ENCODE peak calls at places on chromosomes 5 and 9, in five cellular contexts. One of them, this sample, is unnamed.
A peak's percentile ranks its signal among the peaks of the same experiment; 100 is the strongest.

GRCh38 chr5:64298586-64298985 is 132.9 kb downstream of the RNF180 start:
- DNase-seq in CD4-positive, alpha-beta memory T cell: no peak
- DNase-seq in coronary artery: no peak
- DNase-seq in mesendoderm: no peak
- DNase-seq in CD8-positive, alpha-beta T cell: no peak
- DNase-seq in this sample: no peak

GRCh38 chr5:14671414-14671813 is 6.9 kb downstream of the OTULIN start:
- DNase-seq in CD4-positive, alpha-beta memory T cell: peak; percentile 23
- DNase-seq in coronary artery: no peak
- DNase-seq in mesendoderm: no peak
- DNase-seq in CD8-positive, alpha-beta T cell: no peak
- DNase-seq in this sample: no peak

GRCh38 chr5:73654171-73654811 is 28.3 kb downstream of the ARHGEF28 start:
- DNase-seq in CD4-positive, alpha-beta memory T cell: no peak
- DNase-seq in coronary artery: no peak
- DNase-seq in mesendoderm: no peak
- DNase-seq in CD8-positive, alpha-beta T cell: no peak
- DNase-seq in this sample: no peak

GRCh38 chr5:147658293-147658932 is 124.1 kb downstream of the JAKMIP2 start:
- DNase-seq in CD4-positive, alpha-beta memory T cell: no peak
- DNase-seq in coronary artery: no peak
- DNase-seq in mesendoderm: peak; percentile 73
- DNase-seq in CD8-positive, alpha-beta T cell: no peak
- DNase-seq in this sample: no peak

GRCh38 chr5:93611900-93612898 is 29.2 kb downstream of the NR2F1 start:
- DNase-seq in CD4-positive, alpha-beta memory T cell: no peak
- DNase-seq in coronary artery: no peak
- DNase-seq in mesendoderm: peak; percentile 72
- DNase-seq in CD8-positive, alpha-beta T cell: no peak
- DNase-seq in this sample: no peak

GRCh38 chr9:136693490-136694162 is 6.4 kb upstream of the AGPAT2 start:
- DNase-seq in CD4-positive, alpha-beta memory T cell: no peak
- DNase-seq in coronary artery: no peak
- DNase-seq in mesendoderm: peak; percentile 51
- DNase-seq in CD8-positive, alpha-beta T cell: no peak
- DNase-seq in this sample: no peak

GRCh38 chr5:179269781-179270543 is 75.3 kb downstream of the ADAMTS2 start:
- DNase-seq in CD4-positive, alpha-beta memory T cell: no peak
- DNase-seq in coronary artery: peak; percentile 60
- DNase-seq in mesendoderm: no peak
- DNase-seq in CD8-positive, alpha-beta T cell: no peak
- DNase-seq in this sample: no peak

GRCh38 chr5:96133337-96134094 is 171.9 kb upstream of the ELL2 start:
- DNase-seq in CD4-positive, alpha-beta memory T cell: no peak
- DNase-seq in coronary artery: no peak
- DNase-seq in mesendoderm: no peak
- DNase-seq in CD8-positive, alpha-beta T cell: no peak
- DNase-seq in this sample: no peak

GRCh38 chr9:112556497-112557085 is 70.0 kb downstream of the KIAA1958 start:
- DNase-seq in CD4-positive, alpha-beta memory T cell: no peak
- DNase-seq in coronary artery: no peak
- DNase-seq in mesendoderm: no peak
- DNase-seq in CD8-positive, alpha-beta T cell: no peak
- DNase-seq in this sample: no peak

DNA sequence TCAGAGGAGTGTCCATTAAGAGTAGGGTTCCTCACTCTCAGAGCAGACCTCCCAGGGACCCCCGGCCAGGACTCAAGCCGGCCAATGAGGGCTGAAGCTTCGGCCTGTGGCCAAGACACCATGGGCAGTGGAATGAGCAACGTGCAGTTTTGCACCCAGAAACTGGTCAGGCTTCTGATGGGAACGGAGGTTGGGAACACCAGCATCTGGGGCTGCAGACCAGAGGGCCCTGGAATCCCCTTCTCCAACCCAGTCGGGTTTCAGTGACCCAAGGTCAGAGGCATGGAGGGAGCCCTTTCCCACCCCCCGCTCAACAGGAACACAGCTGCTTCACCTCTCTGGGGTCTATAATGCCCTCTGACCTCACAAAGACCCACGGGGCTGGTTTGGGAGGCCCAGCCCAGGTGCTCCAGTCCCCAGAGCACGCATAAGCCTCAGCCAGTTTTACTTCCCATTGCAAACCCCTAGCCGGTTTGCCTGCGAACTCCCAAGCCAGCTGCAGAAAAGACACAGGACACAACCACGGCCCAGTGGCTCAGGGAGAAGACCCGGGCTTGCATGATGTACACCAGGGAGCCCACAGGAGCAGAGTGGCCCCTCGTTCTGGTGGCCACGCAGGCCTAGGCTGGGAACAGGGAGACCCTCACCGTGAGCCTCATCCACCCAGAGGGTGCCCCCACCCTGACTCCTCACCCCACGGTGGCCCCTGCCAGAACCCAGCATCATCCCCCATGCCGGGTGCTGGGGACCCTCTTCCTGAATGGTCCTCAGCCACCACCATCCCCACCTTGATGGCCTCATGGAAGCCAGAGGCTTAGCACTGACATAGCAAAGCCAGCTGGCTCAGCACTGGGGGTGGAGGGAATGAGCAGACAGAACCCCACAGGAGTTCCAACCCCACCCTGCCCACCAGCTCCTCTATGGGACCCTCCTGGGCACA is 30.6 kb downstream of the VAV2 start:
- DNase-seq in CD4-positive, alpha-beta memory T cell: no peak
- DNase-seq in coronary artery: no peak
- DNase-seq in mesendoderm: no peak
- DNase-seq in CD8-positive, alpha-beta T cell: no peak
- DNase-seq in this sample: no peak
- H3K27ac ChIP-seq in CD4-positive, alpha-beta memory T cell: no peak overlapping the region
- H3K27ac ChIP-seq in coronary artery: no peak overlapping the region
- H3K27ac ChIP-seq in mesendoderm: no peak overlapping the region
- H3K27ac ChIP-seq in CD8-positive, alpha-beta T cell: no peak overlapping the region
- H3K27ac ChIP-seq in this sample: no peak overlapping the region

DNA sequence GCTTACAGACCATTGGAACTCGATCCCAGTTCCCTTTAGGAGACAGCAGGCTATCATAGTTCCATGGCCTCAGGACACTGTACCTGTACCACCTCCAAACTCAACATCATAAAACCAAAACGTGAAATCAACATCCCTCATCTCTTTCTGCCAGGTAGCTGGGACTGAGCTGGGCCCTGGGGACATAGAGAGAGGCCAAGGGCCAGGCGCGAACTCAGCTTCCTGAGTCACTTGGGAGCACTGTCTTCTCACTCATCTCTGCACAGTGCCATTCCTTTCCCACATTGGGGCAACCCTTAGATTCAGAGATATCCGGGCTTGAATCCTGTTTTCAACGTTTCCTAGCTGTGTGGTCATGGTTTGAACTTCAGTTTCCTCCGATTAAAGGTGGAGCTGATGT is 12.2 kb downstream of the DAB2IP start:
- DNase-seq in CD4-positive, alpha-beta memory T cell: no peak
- DNase-seq in coronary artery: no peak
- DNase-seq in mesendoderm: no peak
- DNase-seq in CD8-positive, alpha-beta T cell: no peak
- DNase-seq in this sample: no peak
- H3K27ac ChIP-seq in CD4-positive, alpha-beta memory T cell: no peak overlapping the region
- H3K27ac ChIP-seq in coronary artery: no peak overlapping the region
- H3K27ac ChIP-seq in mesendoderm: no peak overlapping the region
- H3K27ac ChIP-seq in CD8-positive, alpha-beta T cell: no peak overlapping the region
- H3K27ac ChIP-seq in this sample: no peak overlapping the region

GRCh38 chr5:17276445-17276844 is 59.0 kb downstream of the BASP1 start:
- DNase-seq in CD4-positive, alpha-beta memory T cell: no peak
- DNase-seq in coronary artery: no peak
- DNase-seq in mesendoderm: no peak
- DNase-seq in CD8-positive, alpha-beta T cell: no peak
- DNase-seq in this sample: no peak
- H3K27ac ChIP-seq in CD4-positive, alpha-beta memory T cell: no peak overlapping the region
- H3K27ac ChIP-seq in coronary artery: no peak overlapping the region
- H3K27ac ChIP-seq in mesendoderm: no peak overlapping the region
- H3K27ac ChIP-seq in CD8-positive, alpha-beta T cell: no peak overlapping the region
- H3K27ac ChIP-seq in this sample: no peak overlapping the region

DNA sequence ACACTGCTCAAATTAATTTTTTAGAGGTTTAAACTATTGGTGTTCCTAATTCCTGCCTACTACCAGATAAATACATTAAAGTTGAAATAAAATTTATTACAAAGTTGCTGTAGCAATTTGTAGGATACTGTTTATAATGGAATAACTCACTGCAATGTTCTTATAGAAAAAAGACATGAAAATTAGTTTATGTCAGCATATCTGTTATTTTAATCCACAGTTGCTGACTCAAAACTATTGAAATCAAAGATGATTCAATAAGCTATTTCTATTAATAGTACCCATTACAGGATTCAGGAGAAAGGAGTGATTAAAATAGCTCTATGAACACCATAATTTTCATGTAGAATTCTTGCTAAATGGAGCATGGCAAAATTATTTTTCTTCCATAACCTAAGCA is 764.4 kb upstream of the NUDT12 start:
- DNase-seq in CD4-positive, alpha-beta memory T cell: no peak
- DNase-seq in coronary artery: no peak
- DNase-seq in mesendoderm: no peak
- DNase-seq in CD8-positive, alpha-beta T cell: no peak
- DNase-seq in this sample: no peak
- H3K27ac ChIP-seq in CD4-positive, alpha-beta memory T cell: no peak overlapping the region
- H3K27ac ChIP-seq in coronary artery: no peak overlapping the region
- H3K27ac ChIP-seq in mesendoderm: no peak overlapping the region
- H3K27ac ChIP-seq in CD8-positive, alpha-beta T cell: no peak overlapping the region
- H3K27ac ChIP-seq in this sample: no peak overlapping the region

GRCh38 chr5:125409496-125410351 is 663.3 kb upstream of the ZNF608 start:
- DNase-seq in CD4-positive, alpha-beta memory T cell: no peak
- DNase-seq in coronary artery: no peak
- DNase-seq in mesendoderm: peak; percentile 10
- DNase-seq in CD8-positive, alpha-beta T cell: no peak
- DNase-seq in this sample: no peak

GRCh38 chr5:125412051-125412560 is 665.7 kb upstream of the ZNF608 start:
- DNase-seq in CD4-positive, alpha-beta memory T cell: no peak
- DNase-seq in coronary artery: no peak
- DNase-seq in mesendoderm: peak; percentile 81
- DNase-seq in CD8-positive, alpha-beta T cell: no peak
- DNase-seq in this sample: peak; percentile 15

GRCh38 chr5:125412561-125413535 is 666.4 kb upstream of the ZNF608 start:
- DNase-seq in CD4-positive, alpha-beta memory T cell: no peak
- DNase-seq in coronary artery: no peak
- DNase-seq in mesendoderm: peak; percentile 96
- DNase-seq in CD8-positive, alpha-beta T cell: no peak
- DNase-seq in this sample: peak; percentile 78

GRCh38 chr5:125410501-125411162 is 664.2 kb upstream of the ZNF608 start:
- DNase-seq in CD4-positive, alpha-beta memory T cell: no peak
- DNase-seq in coronary artery: no peak
- DNase-seq in mesendoderm: no peak
- DNase-seq in CD8-positive, alpha-beta T cell: no peak
- DNase-seq in this sample: no peak

DNA sequence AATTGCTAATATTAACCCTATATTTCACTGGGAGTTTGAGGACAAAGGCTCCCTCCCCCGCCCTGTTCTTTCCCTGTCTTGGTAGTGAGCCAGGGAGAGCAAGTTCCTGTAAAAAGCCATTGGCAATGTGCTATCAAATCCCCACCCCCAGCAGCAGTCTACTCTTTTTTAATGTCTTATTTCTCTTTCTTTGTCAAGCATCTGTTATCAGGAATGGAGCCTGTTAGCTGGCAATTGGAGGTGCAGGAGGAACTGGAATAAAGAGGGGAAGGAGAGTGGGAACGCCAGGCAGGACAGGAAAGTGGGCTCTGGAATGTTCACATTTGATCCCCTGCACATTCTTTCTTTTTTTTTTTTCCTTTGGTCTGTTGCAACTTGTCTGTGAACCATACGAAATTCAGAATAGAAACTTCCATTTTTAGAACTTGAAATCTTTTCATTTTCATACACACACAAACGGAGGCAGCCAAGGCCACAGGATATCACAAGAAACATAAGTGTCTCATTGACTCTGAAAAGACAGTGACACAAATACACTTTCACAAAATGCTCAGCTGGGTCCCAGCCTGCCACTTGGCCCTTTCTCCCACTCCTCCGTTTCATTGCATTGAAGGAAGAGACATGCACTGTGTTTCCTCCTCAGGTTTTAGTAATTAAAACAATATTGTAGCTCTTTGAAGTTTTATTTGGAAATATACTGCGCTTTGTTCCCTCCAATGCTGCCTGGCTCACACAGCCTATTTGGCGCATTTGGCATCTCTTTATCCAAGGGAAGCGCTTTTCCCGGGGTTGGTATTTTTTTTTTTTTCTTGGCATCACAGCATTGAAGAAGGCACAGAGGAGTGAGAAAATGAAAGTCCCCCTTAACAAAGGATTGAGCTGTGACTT is 665.0 kb upstream of the ZNF608 start:
- DNase-seq in CD4-positive, alpha-beta memory T cell: no peak
- DNase-seq in coronary artery: no peak
- DNase-seq in mesendoderm: peak; percentile 52
- DNase-seq in CD8-positive, alpha-beta T cell: no peak
- DNase-seq in this sample: no peak
- H3K27ac ChIP-seq in CD4-positive, alpha-beta memory T cell: no peak overlapping the region
- H3K27ac ChIP-seq in coronary artery: no peak overlapping the region
- H3K27ac ChIP-seq in mesendoderm: peak overlapping the region; percentile 37
- H3K27ac ChIP-seq in CD8-positive, alpha-beta T cell: no peak overlapping the region
- H3K27ac ChIP-seq in this sample: peak overlapping the region; percentile 86

GRCh38 chr5:164319161-164319560 is 813.7 kb downstream of the MAT2B start:
- DNase-seq in CD4-positive, alpha-beta memory T cell: no peak
- DNase-seq in coronary artery: no peak
- DNase-seq in mesendoderm: no peak
- DNase-seq in CD8-positive, alpha-beta T cell: no peak
- DNase-seq in this sample: no peak

GRCh38 chr5:164326219-164326618 is 820.8 kb downstream of the MAT2B start:
- DNase-seq in CD4-positive, alpha-beta memory T cell: no peak
- DNase-seq in coronary artery: no peak
- DNase-seq in mesendoderm: no peak
- DNase-seq in CD8-positive, alpha-beta T cell: no peak
- DNase-seq in this sample: no peak

DNA sequence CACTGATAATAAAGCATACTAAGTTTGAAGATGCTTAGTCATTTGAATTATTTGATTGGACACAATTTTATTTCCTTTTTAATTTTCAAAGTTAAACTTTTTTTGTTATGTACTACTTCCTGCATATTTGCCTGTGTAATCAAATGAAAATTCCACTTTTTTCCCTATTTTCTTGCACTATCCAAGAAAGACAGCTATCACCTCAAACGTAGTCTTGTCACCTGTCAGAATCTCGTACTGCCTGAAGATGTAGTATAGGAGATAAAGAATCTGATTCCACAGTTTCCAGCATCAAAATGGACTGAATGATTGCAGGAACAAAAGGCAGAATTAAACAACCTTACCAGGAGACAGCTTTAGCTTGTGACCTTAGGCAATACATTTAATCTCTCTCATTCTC is 818.8 kb downstream of the MAT2B start:
- DNase-seq in CD4-positive, alpha-beta memory T cell: no peak
- DNase-seq in coronary artery: no peak
- DNase-seq in mesendoderm: no peak
- DNase-seq in CD8-positive, alpha-beta T cell: no peak
- DNase-seq in this sample: no peak
- H3K27ac ChIP-seq in CD4-positive, alpha-beta memory T cell: no peak overlapping the region
- H3K27ac ChIP-seq in coronary artery: no peak overlapping the region
- H3K27ac ChIP-seq in mesendoderm: no peak overlapping the region
- H3K27ac ChIP-seq in CD8-positive, alpha-beta T cell: no peak overlapping the region
- H3K27ac ChIP-seq in this sample: no peak overlapping the region

This sample was measured in caudate nucleus.